ENCODE peak calls at places on chromosome 11, in six cellular contexts. B is SK-N-MC; G is neuronal stem cell; M is SJSA1; I is RWPE2; C is CD4-positive, CD25-positive, alpha-beta regulatory T cell. K is an unnamed sample.
A peak's percentile ranks its signal among the peaks of the same experiment; 100 is the strongest.

GRCh38 chr11:96097844-96098421 is 174.0 kb upstream of the MTMR2 start:
- DNase-seq in B (no peak), G (no peak), M (no peak), I (no peak), C (no peak), K (no peak)

GRCh38 chr11:88315015-88315414 is 22.5 kb downstream of the CTSC start:
- DNase-seq in B (no peak), G (no peak), M (no peak), I (no peak), C (no peak), K (no peak)

GRCh38 chr11:102240502-102240901 is 76.8 kb upstream of the BIRC3 start:
- DNase-seq in B (no peak), G (no peak), M (no peak), I (no peak), C (no peak), K (no peak)

GRCh38 chr11:25432376-25432775 is 899.6 kb upstream of the ANO3 start:
- DNase-seq in B (no peak), G (no peak), M (no peak), I (no peak), C (no peak), K (no peak)

GRCh38 chr11:114060402-114061052 is 1.0 kb downstream of the ZBTB16 start:
- DNase-seq in B (no peak), G (peak; percentile 36), M (no peak), I (no peak), C (no peak), K (peak; percentile 37)

GRCh38 chr11:116376054-116376453 is 396.7 kb downstream of the BUD13 start:
- DNase-seq in B (no peak), G (no peak), M (no peak), I (no peak), C (no peak), K (no peak)

GRCh38 chr11:76626921-76627391 is 43.6 kb downstream of the LRRC32 start:
- DNase-seq in B (no peak), G (no peak), M (peak; percentile 60), I (no peak), C (peak; percentile 39), K (no peak)

GRCh38 chr11:73271936-73272679 is at the start of gene P2RY6:
- DNase-seq in B (no peak), G (no peak), M (no peak), I (no peak), C (no peak), K (no peak)

GRCh38 chr11:19978668-19979518 is 181.4 kb downstream of the DBX1 start:
- DNase-seq in B (no peak), G (no peak), M (peak; percentile 57), I (no peak), C (no peak), K (no peak)

GRCh38 chr11:44893250-44894216 is 57.1 kb downstream of the TP53I11 start:
- DNase-seq in B (no peak), G (no peak), M (no peak), I (no peak), C (no peak), K (no peak)

GRCh38 chr11:76623171-76623883 is 47.2 kb downstream of the LRRC32 start:
- DNase-seq in B (no peak), G (no peak), M (peak; percentile 57), I (no peak), C (no peak), K (no peak)

GRCh38 chr11:120173771-120174170 is 35.9 kb upstream of the TRIM29 start:
- DNase-seq in B (no peak), G (no peak), M (no peak), I (no peak), C (no peak), K (no peak)

GRCh38 chr11:116515666-116516184 is 257.1 kb downstream of the BUD13 start:
- DNase-seq in B (no peak), G (no peak), M (no peak), I (no peak), C (no peak), K (no peak)

GRCh38 chr11:11189501-11189900 is 163.5 kb downstream of the CSNK2A3 start:
- DNase-seq in B (no peak), G (no peak), M (no peak), I (no peak), C (no peak), K (no peak)

GRCh38 chr11:76233936-76234703 is 27.8 kb upstream of the WNT11 start:
- DNase-seq in B (no peak), G (no peak), M (no peak), I (no peak), C (no peak), K (no peak)

GRCh38 chr11:30128269-30128932 is 102.4 kb upstream of the FSHB start:
- DNase-seq in B (no peak), G (peak; percentile 20), M (no peak), I (no peak), C (no peak), K (no peak)

GRCh38 chr11:12272821-12273617 is 104.4 kb upstream of the PARVA start:
- DNase-seq in B (no peak), G (no peak), M (peak; percentile 75), I (no peak), C (no peak), K (no peak)

GRCh38 chr11:37942081-37942480 is 1344.0 kb upstream of the RAG2 start:
- DNase-seq in B (no peak), G (no peak), M (no peak), I (no peak), C (no peak), K (no peak)

GRCh38 chr11:95145430-95146063 is 55.9 kb downstream of the ENDOD1 start:
- DNase-seq in B (no peak), G (no peak), M (no peak), I (no peak), C (no peak), K (no peak)

GRCh38 chr11:120151536-120151935 is 13.6 kb upstream of the TRIM29 start:
- DNase-seq in B (no peak), G (no peak), M (no peak), I (no peak), C (no peak), K (no peak)

GRCh38 chr11:96054870-96055705 is 131.2 kb upstream of the MTMR2 start:
- DNase-seq in B (no peak), G (peak; percentile 71), M (no peak), I (no peak), C (no peak), K (no peak)

GRCh38 chr11:125368757-125369156 is 127.3 kb downstream of the FEZ1 start:
- DNase-seq in B (no peak), G (no peak), M (no peak), I (no peak), C (no peak), K (no peak)

GRCh38 chr11:65448418-65449196 is 26.0 kb downstream of the NEAT1 start:
- DNase-seq in B (no peak), G (no peak), M (no peak), I (no peak), C (no peak), K (no peak)

DNA sequence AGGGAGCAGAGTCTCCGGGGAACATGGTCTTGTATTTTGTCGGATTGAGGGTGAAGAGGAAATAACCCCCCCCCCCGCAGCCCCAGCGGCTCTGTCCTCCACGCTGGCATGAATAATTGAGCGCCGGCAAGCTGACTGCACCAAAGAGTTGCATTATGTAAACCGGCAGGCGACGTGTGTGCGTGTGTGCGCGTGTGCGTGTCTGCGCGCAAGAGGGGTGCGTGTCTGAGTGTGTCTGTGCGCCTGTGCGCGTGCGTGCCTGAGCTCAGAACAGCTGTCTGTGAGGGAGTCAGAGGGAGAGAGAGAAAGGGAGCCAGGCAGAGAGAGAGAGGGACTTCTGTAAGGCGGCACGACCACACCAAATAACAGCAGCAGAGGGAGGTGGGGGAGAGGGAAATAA is 94.4 kb downstream of the SCN3B start:
- DNase-seq in B (no peak), G (no peak), M (peak; percentile 72), I (no peak), C (no peak), K (no peak)
- H3K4me3 ChIP-seq in B (no peak overlapping the region), G (peak overlapping the region; percentile 37), M (peak overlapping the region; percentile 34), I (no peak overlapping the region), C (no peak overlapping the region), K (no peak overlapping the region)

GRCh38 chr11:2886936-2887335 is 1.4 kb upstream of the CDKN1C start:
- DNase-seq in B (no peak), G (no peak), M (no peak), I (no peak), C (no peak), K (no peak)

GRCh38 chr11:2887526-2888195 is 2.1 kb upstream of the CDKN1C start:
- DNase-seq in B (no peak), G (no peak), M (no peak), I (no peak), C (no peak), K (no peak)

GRCh38 chr11:2885676-2886081 is at the start of gene CDKN1C:
- DNase-seq in B (no peak), G (peak; percentile 91), M (peak; percentile 80), I (no peak), C (peak; percentile 81), K (peak; percentile 87)

GRCh38 chr11:2885017-2885675 is 429 bp downstream of the CDKN1C start:
- DNase-seq in B (no peak), G (no peak), M (peak; percentile 73), I (no peak), C (no peak), K (peak; percentile 27)

DNA sequence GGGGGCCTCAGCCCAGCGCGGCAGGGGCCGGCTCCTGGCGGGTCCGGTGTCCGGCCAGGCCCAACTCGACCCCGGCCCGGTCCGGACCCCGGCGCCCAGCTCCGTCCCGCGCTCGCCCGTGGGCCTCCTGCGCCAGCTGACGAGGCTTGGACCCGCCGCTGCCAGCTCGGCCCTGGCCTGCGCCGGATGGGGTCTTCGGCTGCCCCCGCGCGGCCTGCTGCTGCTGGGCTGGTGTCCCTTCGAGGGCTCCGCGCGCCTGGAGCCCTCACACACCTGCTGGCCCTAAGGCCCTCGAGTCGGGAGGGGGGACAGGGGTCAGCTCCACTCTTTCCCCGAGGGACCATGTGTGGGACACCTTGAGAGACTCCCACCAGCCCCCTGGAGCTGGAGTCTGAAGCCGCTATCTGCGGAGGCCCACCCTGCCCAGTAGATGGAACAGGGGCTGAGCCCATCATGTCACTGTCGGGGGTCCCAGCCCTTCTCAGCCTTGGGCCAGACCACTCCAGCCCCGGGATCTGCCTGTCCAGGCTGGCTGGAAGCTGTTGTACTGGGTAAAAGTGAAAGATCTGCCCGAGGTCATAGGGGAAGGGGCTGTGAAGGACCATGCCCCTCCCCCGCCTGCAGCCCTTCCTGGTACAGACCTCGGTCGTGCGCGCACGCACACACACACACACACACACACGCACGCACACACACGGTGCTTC is 768 bp upstream of the CDKN1C start:
- DNase-seq in B (no peak), G (peak; percentile 71), M (no peak), I (no peak), C (no peak), K (no peak)
- H3K4me3 ChIP-seq in B (no peak overlapping the region), G (peak overlapping the region; percentile 35), M (no peak overlapping the region), I (peak overlapping the region; percentile 12), C (no peak overlapping the region), K (no peak overlapping the region)

DNA sequence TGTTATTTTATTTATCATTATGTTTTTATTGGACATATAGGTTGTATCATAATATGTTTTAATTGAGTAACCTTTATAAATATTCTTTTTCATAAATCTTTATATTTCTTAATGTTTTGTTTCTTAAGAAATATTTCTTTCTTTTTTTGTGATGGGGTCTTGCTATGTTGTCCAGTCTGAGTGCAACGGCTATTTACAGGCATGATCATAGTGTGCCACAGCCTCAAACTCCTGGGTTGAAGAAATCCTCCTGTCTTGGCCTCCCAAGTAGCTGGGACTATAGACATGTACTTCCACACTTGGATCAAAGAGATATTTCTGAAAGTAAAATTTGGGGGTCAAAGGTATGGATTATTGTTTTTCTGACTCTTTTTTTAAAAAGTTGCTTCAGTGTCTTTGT is 53.1 kb downstream of the EHF start:
- DNase-seq in B (no peak), G (no peak), M (no peak), I (no peak), C (no peak), K (no peak)
- H3K4me3 ChIP-seq in B (no peak overlapping the region), G (no peak overlapping the region), M (no peak overlapping the region), I (no peak overlapping the region), C (no peak overlapping the region), K (no peak overlapping the region)

GRCh38 chr11:69702239-69702668 is 1.6 kb downstream of the FGF19 start:
- DNase-seq in B (no peak), G (no peak), M (peak; percentile 98), I (no peak), C (no peak), K (no peak)
- H3K4me3 ChIP-seq in B (no peak overlapping the region), G (peak overlapping the region; percentile 30), M (peak overlapping the region; percentile 7), I (no peak overlapping the region), C (no peak overlapping the region), K (no peak overlapping the region)

K was measured in naive thymus-derived CD4-positive, alpha-beta T cell.